ENCODE peak calls at places on chromosomes 11 and 22, in four cellular contexts. G is fibroblast of lung, V is mesendoderm, C is mesenchymal stem cell. K is an unnamed sample.

GRCh38 chr11:77819921-77820564 is 479 bp downstream of the RSF1 start:
- DNase-seq in G (peak), V (peak), C (peak), K (peak)

GRCh38 chr22:44071760-44072159 is 47.7 kb downstream of the PARVB start:
- DNase-seq in G (no peak), V (no peak), C (no peak), K (no peak)

GRCh38 chr11:110795124-110795624 is 82.9 kb upstream of the ARHGAP20 start:
- DNase-seq in G (peak), V (no peak), C (no peak), K (no peak)

GRCh38 chr11:103682318-103683184 is 353.9 kb upstream of the DDI1 start:
- DNase-seq in G (peak), V (peak), C (peak), K (peak)

GRCh38 chr11:73475549-73475948 is 99.3 kb downstream of the RELT start:
- DNase-seq in G (no peak), V (peak), C (no peak), K (peak)

GRCh38 chr11:2240834-2241233 is 29.6 kb downstream of the ASCL2 start:
- DNase-seq in G (no peak), V (no peak), C (no peak), K (no peak)

GRCh38 chr11:64620286-64620962 is 29.4 kb downstream of the SLC22A12 start:
- DNase-seq in G (peak), V (no peak), C (peak), K (peak)

GRCh38 chr22:29872145-29872893 is 10.7 kb upstream of the MTMR3 start:
- DNase-seq in G (no peak), V (peak), C (no peak), K (peak)

GRCh38 chr11:84384637-84385227 is 1098.6 kb upstream of the CCDC90B start:
- DNase-seq in G (peak), V (peak), C (peak), K (peak)

GRCh38 chr11:101046947-101047346 is 82.7 kb downstream of the PGR start:
- DNase-seq in G (no peak), V (no peak), C (no peak), K (no peak)

GRCh38 chr22:37196539-37197450 is 8.7 kb upstream of the C1QTNF6 start:
- DNase-seq in G (peak), V (peak), C (peak), K (no peak)

GRCh38 chr11:35723493-35724284 is 61.1 kb downstream of the TRIM44 start:
- DNase-seq in G (peak), V (no peak), C (peak), K (no peak)

GRCh38 chr22:50439314-50440250 is 35.3 kb downstream of the SBF1 start:
- DNase-seq in G (no peak), V (no peak), C (no peak), K (no peak)

GRCh38 chr11:118691926-118692830 is 12.7 kb upstream of the TREH start:
- DNase-seq in G (peak), V (peak), C (peak), K (no peak)

GRCh38 chr11:112972399-112973115 is 11.3 kb downstream of the NCAM1 start:
- DNase-seq in G (no peak), V (no peak), C (no peak), K (no peak)

GRCh38 chr11:5556596-5557188 is 8.4 kb upstream of the OR52H1 start:
- DNase-seq in G (no peak), V (no peak), C (no peak), K (no peak)

GRCh38 chr11:88104408-88104807 is 70.8 kb downstream of the RAB38 start:
- DNase-seq in G (no peak), V (no peak), C (no peak), K (no peak)

GRCh38 chr22:20641198-20641892 is 132.6 kb upstream of the SERPIND1 start:
- DNase-seq in G (no peak), V (no peak), C (no peak), K (no peak)

GRCh38 chr11:90593099-90593498 is 370.2 kb upstream of the CHORDC1 start:
- DNase-seq in G (no peak), V (no peak), C (no peak), K (no peak)

GRCh38 chr11:43574949-43575915 is 105.3 kb upstream of the HSD17B12 start:
- DNase-seq in G (peak), V (peak), C (peak), K (peak)

GRCh38 chr11:68148882-68149281 is 27.7 kb upstream of the CHKA start:
- DNase-seq in G (no peak), V (no peak), C (no peak), K (no peak)

GRCh38 chr11:116170526-116171120 is 602.2 kb downstream of the BUD13 start:
- DNase-seq in G (no peak), V (no peak), C (no peak), K (peak)

GRCh38 chr11:46529086-46529905 is 64.5 kb downstream of the AMBRA1 start:
- DNase-seq in G (peak), V (peak), C (peak), K (peak)

GRCh38 chr11:47355283-47356128 is 3.0 kb upstream of the MYBPC3 start:
- DNase-seq in G (peak), V (peak), C (peak), K (peak)

GRCh38 chr11:116379185-116379828 is 393.5 kb downstream of the BUD13 start:
- DNase-seq in G (peak), V (peak), C (peak), K (peak)

GRCh38 chr22:23281406-23282088 is 101.2 kb downstream of the BCR start:
- DNase-seq in G (peak), V (peak), C (peak), K (peak)

GRCh38 chr11:71426413-71426812 is 21.8 kb downstream of the DHCR7 start:
- DNase-seq in G (no peak), V (no peak), C (no peak), K (no peak)

GRCh38 chr22:45212992-45213751 is 27.5 kb downstream of the KIAA0930 start:
- DNase-seq in G (peak), V (no peak), C (peak), K (no peak)

GRCh38 chr11:2573240-2574042 is 126.4 kb downstream of the KCNQ1OT1 start:
- DNase-seq in G (no peak), V (no peak), C (no peak), K (no peak)

GRCh38 chr11:75313457-75314272 is 37.8 kb downstream of the ARRB1 start:
- DNase-seq in G (peak), V (peak), C (peak), K (no peak)

GRCh38 chr11:75312346-75312745 is 39.1 kb downstream of the ARRB1 start:
- DNase-seq in G (no peak), V (no peak), C (no peak), K (no peak)

GRCh38 chr11:75308986-75309385 is 42.5 kb downstream of the ARRB1 start:
- DNase-seq in G (no peak), V (no peak), C (no peak), K (no peak)

GRCh38 chr11:75314771-75315438 is 36.6 kb downstream of the ARRB1 start:
- DNase-seq in G (no peak), V (no peak), C (no peak), K (no peak)

GRCh38 chr11:75311858-75312288 is 39.6 kb downstream of the ARRB1 start:
- DNase-seq in G (peak), V (peak), C (peak), K (no peak)
- H3K4me2 ChIP-seq in G (no peak), V (no peak), C (no peak), K (no peak)

GRCh38 chr11:126457817-126458216 is 102.3 kb downstream of the ST3GAL4 start:
- DNase-seq in G (no peak), V (no peak), C (no peak), K (no peak)
- H3K4me2 ChIP-seq in G (no peak), V (no peak), C (no peak), K (no peak)

GRCh38 chr22:40436460-40437431 is 66.4 kb downstream of the SGSM3 start:
- DNase-seq in G (peak), V (peak), C (peak), K (peak)
- H3K4me2 ChIP-seq in G (peak), V (no peak), C (peak), K (no peak)

GRCh38 chr22:38426628-38427027 is 28.4 kb downstream of the KCNJ4 start:
- DNase-seq in G (no peak), V (no peak), C (no peak), K (no peak)

GRCh38 chr22:38423512-38424503 is 31.2 kb downstream of the KCNJ4 start:
- DNase-seq in G (no peak), V (no peak), C (no peak), K (no peak)

GRCh38 chr22:38422615-38423511 is 32.1 kb downstream of the KCNJ4 start:
- DNase-seq in G (no peak), V (peak), C (no peak), K (peak)

GRCh38 chr22:38427465-38427864 is 27.5 kb downstream of the KCNJ4 start:
- DNase-seq in G (no peak), V (no peak), C (no peak), K (no peak)

DNA sequence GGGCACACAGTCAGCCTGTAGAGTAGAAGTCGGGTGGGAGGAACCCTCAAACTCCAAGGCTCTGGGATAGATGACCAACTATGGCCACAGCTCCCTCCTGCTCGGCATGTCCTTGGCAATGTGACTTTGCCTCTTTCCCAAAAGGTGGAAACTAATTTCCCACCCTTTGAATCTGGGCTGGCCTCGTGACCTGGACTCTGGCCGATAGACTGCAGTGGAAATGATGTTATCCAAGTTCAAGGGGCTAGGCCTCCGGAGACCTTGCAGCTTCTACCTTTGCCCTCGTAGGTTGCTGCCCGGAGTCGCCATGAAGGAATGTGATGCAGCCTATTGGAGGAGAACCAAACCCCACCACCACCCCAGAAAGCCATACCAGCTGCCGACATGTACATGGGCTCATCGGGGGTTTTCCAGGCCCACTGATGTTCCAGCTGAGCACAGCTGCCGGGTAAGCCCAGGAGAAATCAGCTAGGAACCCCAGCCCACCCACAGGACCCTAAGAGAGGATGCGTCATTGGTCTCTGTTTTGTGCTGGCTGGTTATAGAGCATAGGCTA is 30.4 kb downstream of the KCNJ4 start:
- DNase-seq in G (no peak), V (no peak), C (no peak), K (no peak)
- H3K4me2 ChIP-seq in G (no peak), V (no peak), C (no peak), K (no peak)

DNA sequence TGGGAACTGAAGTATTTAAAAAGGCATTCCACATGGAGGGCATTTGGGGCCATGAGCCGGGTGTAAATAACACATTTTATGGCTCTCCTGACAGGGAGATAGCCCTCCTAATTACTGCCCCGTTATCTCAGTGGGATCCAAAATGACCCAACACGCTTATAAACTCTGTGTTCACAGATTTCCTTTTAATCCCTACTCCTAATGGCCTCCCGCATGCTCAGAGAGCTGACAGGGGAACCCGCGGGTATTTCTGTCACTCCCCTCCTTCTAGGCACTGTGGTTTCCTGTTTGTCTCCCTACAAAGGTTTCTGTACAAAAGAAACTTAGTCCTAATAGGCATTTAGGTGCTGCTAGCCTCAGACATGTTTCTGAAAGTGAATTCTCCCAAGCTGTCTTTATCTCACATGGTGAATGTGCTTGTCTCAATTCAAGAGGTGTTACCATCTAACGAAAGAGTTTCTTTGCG is 202.8 kb upstream of the SEZ6L start:
- DNase-seq in G (no peak), V (peak), C (no peak), K (no peak)
- H3K4me2 ChIP-seq in G (no peak), V (no peak), C (no peak), K (no peak)

GRCh38 chr22:41517172-41518047 is 26.9 kb downstream of the POLR3H start:
- DNase-seq in G (peak), V (peak), C (peak), K (peak)

GRCh38 chr22:41512421-41513194 is 31.7 kb downstream of the POLR3H start:
- DNase-seq in G (peak), V (peak), C (peak), K (peak)

GRCh38 chr22:41511521-41511968 is 32.7 kb downstream of the POLR3H start:
- DNase-seq in G (no peak), V (no peak), C (no peak), K (no peak)

GRCh38 chr22:41516462-41516861 is 27.8 kb downstream of the POLR3H start:
- DNase-seq in G (no peak), V (no peak), C (no peak), K (peak)

GRCh38 chr22:41513391-41513790 is 30.9 kb downstream of the POLR3H start:
- DNase-seq in G (no peak), V (no peak), C (no peak), K (no peak)
- H3K4me2 ChIP-seq in G (no peak), V (no peak), C (no peak), K (peak)